ENCODE peak calls at places on chromosome 13, in five cellular contexts. One of them, this sample, is unnamed.

GRCh38 chr13:39037410-39037879 is 444 bp downstream of the PROSER1 start:
- DNase-seq in Peyer's patch: no peak
- DNase-seq in thoracic aorta: no peak
- DNase-seq in tibial artery: no peak
- DNase-seq in uterus: no peak
- DNase-seq in this sample: no peak

GRCh38 chr13:99129050-99129449 is 71.6 kb upstream of the UBAC2 start:
- DNase-seq in thoracic aorta: no peak
- DNase-seq in Peyer's patch: no peak
- DNase-seq in tibial artery: no peak
- DNase-seq in uterus: no peak
- DNase-seq in this sample: no peak

GRCh38 chr13:85558118-85558517 is 241.1 kb downstream of the SLITRK6 start:
- DNase-seq in tibial artery: no peak
- DNase-seq in thoracic aorta: no peak
- DNase-seq in uterus: no peak
- DNase-seq in Peyer's patch: no peak
- DNase-seq in this sample: no peak

GRCh38 chr13:25733061-25733491 is 318.7 kb downstream of the SHISA2 start:
- DNase-seq in uterus: no peak
- DNase-seq in tibial artery: no peak
- DNase-seq in Peyer's patch: no peak
- DNase-seq in thoracic aorta: no peak
- DNase-seq in this sample: no peak

GRCh38 chr13:51919531-51919930 is 57.8 kb downstream of the CCDC70 start:
- DNase-seq in tibial artery: no peak
- DNase-seq in thoracic aorta: no peak
- DNase-seq in uterus: no peak
- DNase-seq in Peyer's patch: no peak
- DNase-seq in this sample: no peak

GRCh38 chr13:48038763-48039162 is 1.2 kb downstream of the NUDT15 start:
- DNase-seq in uterus: no peak
- DNase-seq in Peyer's patch: no peak
- DNase-seq in thoracic aorta: no peak
- DNase-seq in tibial artery: no peak
- DNase-seq in this sample: no peak

GRCh38 chr13:44049546-44049945 is 169.8 kb downstream of the LACC1 start:
- DNase-seq in Peyer's patch: no peak
- DNase-seq in tibial artery: no peak
- DNase-seq in thoracic aorta: no peak
- DNase-seq in uterus: no peak
- DNase-seq in this sample: no peak

GRCh38 chr13:89380101-89380500 is 1708.9 kb downstream of the SLITRK5 start:
- DNase-seq in Peyer's patch: no peak
- DNase-seq in uterus: no peak
- DNase-seq in thoracic aorta: no peak
- DNase-seq in tibial artery: no peak
- DNase-seq in this sample: no peak

GRCh38 chr13:30108216-30108912 is 199.0 kb downstream of the KATNAL1 start:
- DNase-seq in tibial artery: no peak
- DNase-seq in thoracic aorta: no peak
- DNase-seq in Peyer's patch: no peak
- DNase-seq in uterus: no peak
- DNase-seq in this sample: no peak

GRCh38 chr13:93903909-93904308 is 575.6 kb downstream of the DCT start:
- DNase-seq in tibial artery: no peak
- DNase-seq in uterus: no peak
- DNase-seq in Peyer's patch: no peak
- DNase-seq in thoracic aorta: no peak
- DNase-seq in this sample: no peak

GRCh38 chr13:50370303-50370950 is 355.2 kb downstream of the KCNRG start:
- DNase-seq in uterus: no peak
- DNase-seq in Peyer's patch: no peak
- DNase-seq in thoracic aorta: no peak
- DNase-seq in tibial artery: no peak
- DNase-seq in this sample: no peak

GRCh38 chr13:22926176-22927007 is 254.4 kb upstream of the SGCG start:
- DNase-seq in thoracic aorta: no peak
- DNase-seq in Peyer's patch: no peak
- DNase-seq in tibial artery: no peak
- DNase-seq in uterus: peak; percentile 84
- DNase-seq in this sample: no peak

GRCh38 chr13:30193279-30194234 is 113.8 kb downstream of the KATNAL1 start:
- DNase-seq in uterus: no peak
- DNase-seq in tibial artery: no peak
- DNase-seq in Peyer's patch: no peak
- DNase-seq in thoracic aorta: no peak
- DNase-seq in this sample: no peak

DNA sequence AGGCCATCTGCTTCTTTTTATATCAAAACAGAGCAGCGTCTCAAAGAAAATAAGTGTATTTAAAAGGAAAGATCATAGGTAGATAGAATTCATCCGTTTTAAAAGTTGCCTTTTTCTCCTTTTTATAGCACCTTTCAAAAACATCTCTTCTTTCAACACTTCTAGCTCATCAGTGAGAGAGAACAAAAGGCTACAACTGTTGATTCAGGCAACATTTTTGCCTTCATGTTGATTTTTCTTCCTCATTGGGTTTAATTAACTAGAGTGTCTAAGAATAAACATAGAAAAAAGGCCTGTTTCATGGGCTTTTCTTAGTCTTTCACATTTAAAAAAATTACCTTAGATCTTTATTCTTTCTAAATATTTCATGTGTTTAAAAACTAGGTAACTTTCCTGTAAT is 13.6 kb downstream of the COL4A2 start:
- DNase-seq in uterus: no peak
- DNase-seq in tibial artery: no peak
- DNase-seq in thoracic aorta: no peak
- DNase-seq in Peyer's patch: no peak
- DNase-seq in this sample: no peak
- H3K36me3 ChIP-seq in uterus: no peaks in the 10 kb centered on the region
- H3K36me3 ChIP-seq in tibial artery: peaks cover 11% of the 10 kb centered on the region
- H3K36me3 ChIP-seq in thoracic aorta: peaks cover 10% of the 10 kb centered on the region
- H3K36me3 ChIP-seq in Peyer's patch: no peaks in the 10 kb centered on the region
- H3K36me3 ChIP-seq in this sample: no peaks in the 10 kb centered on the region

GRCh38 chr13:33152389-33152788 is 133.2 kb downstream of the STARD13 start:
- DNase-seq in uterus: no peak
- DNase-seq in Peyer's patch: no peak
- DNase-seq in thoracic aorta: no peak
- DNase-seq in tibial artery: no peak
- DNase-seq in this sample: no peak
- H3K36me3 ChIP-seq in uterus: no peaks in the 10 kb centered on the region
- H3K36me3 ChIP-seq in Peyer's patch: no peaks in the 10 kb centered on the region
- H3K36me3 ChIP-seq in thoracic aorta: no peaks in the 10 kb centered on the region
- H3K36me3 ChIP-seq in tibial artery: peaks cover 2% of the 10 kb centered on the region
- H3K36me3 ChIP-seq in this sample: no peaks in the 10 kb centered on the region

GRCh38 chr13:40580566-40581276 is 85.7 kb downstream of the FOXO1 start:
- DNase-seq in tibial artery: no peak
- DNase-seq in uterus: no peak
- DNase-seq in Peyer's patch: no peak
- DNase-seq in thoracic aorta: no peak
- DNase-seq in this sample: no peak

GRCh38 chr13:40579535-40579934 is 86.9 kb downstream of the FOXO1 start:
- DNase-seq in Peyer's patch: no peak
- DNase-seq in tibial artery: no peak
- DNase-seq in uterus: no peak
- DNase-seq in thoracic aorta: no peak
- DNase-seq in this sample: no peak

GRCh38 chr13:40581277-40581579 is 85.2 kb downstream of the FOXO1 start:
- DNase-seq in tibial artery: no peak
- DNase-seq in thoracic aorta: no peak
- DNase-seq in Peyer's patch: no peak
- DNase-seq in uterus: no peak
- DNase-seq in this sample: no peak

GRCh38 chr13:40583738-40584137 is 82.7 kb downstream of the FOXO1 start:
- DNase-seq in uterus: no peak
- DNase-seq in tibial artery: no peak
- DNase-seq in Peyer's patch: no peak
- DNase-seq in thoracic aorta: no peak
- DNase-seq in this sample: no peak

GRCh38 chr13:40582531-40582930 is 83.9 kb downstream of the FOXO1 start:
- DNase-seq in Peyer's patch: no peak
- DNase-seq in tibial artery: no peak
- DNase-seq in thoracic aorta: no peak
- DNase-seq in uterus: no peak
- DNase-seq in this sample: no peak
- H3K36me3 ChIP-seq in Peyer's patch: no peaks in the 10 kb centered on the region
- H3K36me3 ChIP-seq in tibial artery: no peaks in the 10 kb centered on the region
- H3K36me3 ChIP-seq in thoracic aorta: no peaks in the 10 kb centered on the region
- H3K36me3 ChIP-seq in uterus: no peaks in the 10 kb centered on the region
- H3K36me3 ChIP-seq in this sample: no peaks in the 10 kb centered on the region

DNA sequence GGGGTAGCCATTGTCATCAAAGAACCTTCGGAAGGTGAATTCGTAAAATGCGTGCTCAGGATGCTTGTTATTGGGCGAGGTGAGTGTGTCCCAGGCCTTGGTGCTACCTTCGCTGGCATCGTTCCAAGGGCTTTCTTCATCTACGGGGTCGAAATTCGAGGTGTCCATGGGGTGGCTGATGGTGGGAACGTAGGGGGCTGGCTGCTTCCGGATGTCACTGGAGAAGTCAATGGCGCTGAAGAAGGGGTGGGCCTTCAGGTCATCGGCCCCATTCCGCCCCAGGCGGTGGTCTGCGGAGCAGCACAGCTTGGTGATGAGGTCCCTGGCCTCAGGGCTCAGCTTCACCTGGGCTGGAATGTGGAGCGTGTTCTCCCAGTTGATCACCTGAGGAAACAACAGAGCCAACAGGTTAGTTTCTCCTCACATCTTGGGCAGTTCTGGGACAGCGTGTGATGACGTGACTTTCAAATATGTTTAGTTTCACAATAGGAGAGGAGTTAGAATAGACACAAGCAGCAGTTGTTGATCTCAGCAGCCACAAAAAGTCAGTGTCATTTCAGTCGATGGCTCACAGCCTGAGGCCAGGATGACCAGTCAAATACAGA is 72.5 kb upstream of the XPO4 start:
- DNase-seq in thoracic aorta: no peak
- DNase-seq in Peyer's patch: no peak
- DNase-seq in tibial artery: no peak
- DNase-seq in uterus: no peak
- DNase-seq in this sample: no peak
- H3K36me3 ChIP-seq in thoracic aorta: peaks cover 37% of the 10 kb centered on the region
- H3K36me3 ChIP-seq in Peyer's patch: no peaks in the 10 kb centered on the region
- H3K36me3 ChIP-seq in tibial artery: peaks cover 78% of the 10 kb centered on the region
- H3K36me3 ChIP-seq in uterus: no peaks in the 10 kb centered on the region
- H3K36me3 ChIP-seq in this sample: peaks cover 76% of the 10 kb centered on the region

GRCh38 chr13:77084755-77085154 is 57.8 kb upstream of the FBXL3 start:
- DNase-seq in tibial artery: no peak
- DNase-seq in uterus: no peak
- DNase-seq in Peyer's patch: no peak
- DNase-seq in thoracic aorta: no peak
- DNase-seq in this sample: no peak
- H3K36me3 ChIP-seq in tibial artery: peaks cover 77% of the 10 kb centered on the region
- H3K36me3 ChIP-seq in uterus: no peaks in the 10 kb centered on the region
- H3K36me3 ChIP-seq in Peyer's patch: no peaks in the 10 kb centered on the region
- H3K36me3 ChIP-seq in thoracic aorta: peaks cover 14% of the 10 kb centered on the region
- H3K36me3 ChIP-seq in this sample: peaks cover 18% of the 10 kb centered on the region

DNA sequence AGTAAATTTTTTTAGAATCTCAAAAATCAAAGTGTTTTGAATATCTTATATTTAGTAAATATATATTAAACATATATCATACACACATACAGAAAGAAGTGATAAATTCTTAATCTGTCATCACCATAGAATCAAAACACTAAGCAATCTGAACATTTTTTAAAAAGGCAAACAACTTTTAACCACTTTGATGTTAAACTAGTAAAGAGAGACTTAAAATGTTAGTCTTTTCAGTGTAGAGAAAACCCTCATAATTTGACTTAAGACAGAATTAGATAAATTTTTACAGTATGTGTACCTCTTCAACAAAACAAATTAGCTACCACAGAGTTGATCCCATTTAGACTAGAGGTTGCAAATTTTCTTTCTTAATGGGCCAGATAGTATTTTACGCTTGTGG is 13.4 kb downstream of the SUPT20H start:
- DNase-seq in uterus: no peak
- DNase-seq in tibial artery: no peak
- DNase-seq in thoracic aorta: no peak
- DNase-seq in Peyer's patch: no peak
- DNase-seq in this sample: no peak
- H3K36me3 ChIP-seq in uterus: peaks cover 2% of the 10 kb centered on the region
- H3K36me3 ChIP-seq in tibial artery: peaks cover 43% of the 10 kb centered on the region
- H3K36me3 ChIP-seq in thoracic aorta: peaks cover 22% of the 10 kb centered on the region
- H3K36me3 ChIP-seq in Peyer's patch: no peaks in the 10 kb centered on the region
- H3K36me3 ChIP-seq in this sample: peaks cover 10% of the 10 kb centered on the region

DNA sequence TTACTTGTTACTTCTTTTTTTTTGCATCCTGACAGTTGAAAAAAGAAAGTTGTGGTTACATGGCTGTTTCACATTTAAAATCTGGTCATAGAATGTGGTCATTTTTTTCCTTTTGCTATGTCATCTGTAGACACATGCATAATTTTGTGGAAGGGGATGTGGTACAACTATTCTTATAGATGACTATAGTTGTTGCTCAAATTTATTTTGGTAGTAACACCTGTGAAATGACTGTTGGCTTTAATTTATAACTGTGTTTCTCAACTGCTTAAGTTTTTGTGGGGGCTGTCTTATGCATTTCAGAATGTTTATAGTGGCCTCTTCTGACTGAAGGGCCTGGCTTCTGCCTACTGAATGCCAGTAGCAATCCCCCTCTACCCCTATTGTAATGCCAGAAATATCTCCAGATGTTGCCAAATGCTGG is 130.5 kb downstream of the PAN3 start:
- DNase-seq in uterus: no peak
- DNase-seq in Peyer's patch: no peak
- DNase-seq in tibial artery: no peak
- DNase-seq in thoracic aorta: no peak
- DNase-seq in this sample: no peak
- H3K36me3 ChIP-seq in uterus: no peaks in the 10 kb centered on the region
- H3K36me3 ChIP-seq in Peyer's patch: no peaks in the 10 kb centered on the region
- H3K36me3 ChIP-seq in tibial artery: peaks cover 30% of the 10 kb centered on the region
- H3K36me3 ChIP-seq in thoracic aorta: peaks cover 6% of the 10 kb centered on the region
- H3K36me3 ChIP-seq in this sample: peaks cover 79% of the 10 kb centered on the region

GRCh38 chr13:102628559-102628958 is 31.8 kb downstream of the TPP2 start:
- DNase-seq in tibial artery: no peak
- DNase-seq in thoracic aorta: no peak
- DNase-seq in uterus: no peak
- DNase-seq in Peyer's patch: no peak
- DNase-seq in this sample: no peak

GRCh38 chr13:102631198-102631597 is 34.4 kb downstream of the TPP2 start:
- DNase-seq in thoracic aorta: no peak
- DNase-seq in tibial artery: no peak
- DNase-seq in uterus: no peak
- DNase-seq in Peyer's patch: no peak
- DNase-seq in this sample: no peak

GRCh38 chr13:102626928-102627327 is 30.1 kb downstream of the TPP2 start:
- DNase-seq in tibial artery: no peak
- DNase-seq in thoracic aorta: no peak
- DNase-seq in Peyer's patch: no peak
- DNase-seq in uterus: no peak
- DNase-seq in this sample: no peak
- H3K36me3 ChIP-seq in tibial artery: peaks cover 68% of the 10 kb centered on the region
- H3K36me3 ChIP-seq in thoracic aorta: peaks cover 32% of the 10 kb centered on the region
- H3K36me3 ChIP-seq in Peyer's patch: no peaks in the 10 kb centered on the region
- H3K36me3 ChIP-seq in uterus: no peaks in the 10 kb centered on the region
- H3K36me3 ChIP-seq in this sample: peaks cover 98% of the 10 kb centered on the region

GRCh38 chr13:91539458-91540156 is 141.2 kb downstream of the GPC5 start:
- DNase-seq in tibial artery: no peak
- DNase-seq in Peyer's patch: no peak
- DNase-seq in uterus: no peak
- DNase-seq in thoracic aorta: no peak
- DNase-seq in this sample: no peak
- H3K36me3 ChIP-seq in tibial artery: no peaks in the 10 kb centered on the region
- H3K36me3 ChIP-seq in Peyer's patch: no peaks in the 10 kb centered on the region
- H3K36me3 ChIP-seq in uterus: no peaks in the 10 kb centered on the region
- H3K36me3 ChIP-seq in thoracic aorta: no peaks in the 10 kb centered on the region
- H3K36me3 ChIP-seq in this sample: no peaks in the 10 kb centered on the region

This sample was measured in esophagus squamous epithelium.